ENCODE peak calls at places on chromosomes 7 and 10, in four cellular contexts. P, T, J and Z are unnamed samples.

GRCh38 chr10:52746169-52746568 is 26.4 kb downstream of the MBL2 start:
- DNase-seq in P (no peak), J (no peak), T (no peak), Z (no peak)

GRCh38 chr10:46301721-46302479 is 15.1 kb downstream of the ANTXRL start:
- DNase-seq in J (no peak), P (no peak), T (peak), Z (no peak)

GRCh38 chr7:54833021-54833467 is 74.0 kb upstream of the SEC61G start:
- DNase-seq in J (no peak), P (no peak), T (no peak), Z (no peak)

GRCh38 chr10:132654708-132655661 is 117.4 kb downstream of the INPP5A start:
- DNase-seq in P (peak), T (peak), J (peak), Z (peak)

GRCh38 chr10:89440262-89440661 is 25.9 kb downstream of the IFIT5 start:
- DNase-seq in P (no peak), T (no peak), J (no peak), Z (no peak)

GRCh38 chr7:121138262-121138933 is 149.9 kb downstream of the CPED1 start:
- DNase-seq in J (no peak), P (no peak), T (no peak), Z (no peak)

GRCh38 chr7:109641445-109641844 is 1071.8 kb downstream of the DNAJB9 start:
- DNase-seq in P (no peak), J (no peak), T (no peak), Z (peak)

GRCh38 chr10:73079779-73080178 is 16.9 kb downstream of the P4HA1 start:
- DNase-seq in T (no peak), P (no peak), J (no peak), Z (no peak)

GRCh38 chr7:47357398-47357797 is 224.5 kb downstream of the TNS3 start:
- DNase-seq in T (no peak), J (no peak), P (no peak), Z (no peak)

GRCh38 chr7:100053201-100053600 is 3.6 kb downstream of the ZSCAN21 start:
- DNase-seq in J (peak), P (peak), T (no peak), Z (peak)

GRCh38 chr7:1967512-1968396 is 265.0 kb downstream of the MAD1L1 start:
- DNase-seq in P (no peak), J (no peak), T (peak), Z (no peak)